ENCODE peak calls at places on chromosomes 16 and 17, in nine cellular contexts. One of them, this sample, is unnamed.
A peak's percentile ranks its signal among the peaks of the same experiment; 100 is the strongest.

GRCh38 chr16:54160939-54161897 is 125.4 kb downstream of the IRX3 start:
- DNase-seq in lung: no peak
- DNase-seq in skeletal muscle cell: no peak
- DNase-seq in lower lobe of right lung: no peak
- DNase-seq in brain microvascular endothelial cell: no peak
- DNase-seq in kidney epithelial cell: no peak
- DNase-seq in AG04450: no peak
- DNase-seq in small intestine: peak; percentile 35
- DNase-seq in astrocyte: no peak
- DNase-seq in this sample: no peak

GRCh38 chr17:76009447-76009846 is 8.8 kb downstream of the CDK3 start:
- DNase-seq in lung: no peak
- DNase-seq in brain microvascular endothelial cell: no peak
- DNase-seq in skeletal muscle cell: no peak
- DNase-seq in lower lobe of right lung: no peak
- DNase-seq in small intestine: no peak
- DNase-seq in astrocyte: no peak
- DNase-seq in AG04450: no peak
- DNase-seq in kidney epithelial cell: no peak
- DNase-seq in this sample: no peak

GRCh38 chr17:44623070-44623725 is 33.1 kb upstream of the MEIOC start:
- DNase-seq in lung: no peak
- DNase-seq in small intestine: no peak
- DNase-seq in AG04450: no peak
- DNase-seq in skeletal muscle cell: no peak
- DNase-seq in astrocyte: peak; percentile 66
- DNase-seq in lower lobe of right lung: no peak
- DNase-seq in kidney epithelial cell: no peak
- DNase-seq in brain microvascular endothelial cell: no peak
- DNase-seq in this sample: no peak

GRCh38 chr17:39261286-39261685 is 35.5 kb upstream of the STAC2 start:
- DNase-seq in AG04450: no peak
- DNase-seq in lung: no peak
- DNase-seq in small intestine: no peak
- DNase-seq in lower lobe of right lung: no peak
- DNase-seq in skeletal muscle cell: no peak
- DNase-seq in brain microvascular endothelial cell: no peak
- DNase-seq in kidney epithelial cell: no peak
- DNase-seq in astrocyte: no peak
- DNase-seq in this sample: no peak

GRCh38 chr16:53881371-53881770 is 177.4 kb downstream of the FTO start:
- DNase-seq in lower lobe of right lung: no peak
- DNase-seq in small intestine: no peak
- DNase-seq in AG04450: peak; percentile 27
- DNase-seq in brain microvascular endothelial cell: peak; percentile 64
- DNase-seq in lung: no peak
- DNase-seq in kidney epithelial cell: no peak
- DNase-seq in astrocyte: peak; percentile 16
- DNase-seq in skeletal muscle cell: peak; percentile 96
- DNase-seq in this sample: no peak

GRCh38 chr17:14301279-14301760 is 439 bp downstream of the HS3ST3B1 start:
- DNase-seq in brain microvascular endothelial cell: no peak
- DNase-seq in lower lobe of right lung: no peak
- DNase-seq in kidney epithelial cell: no peak
- DNase-seq in AG04450: no peak
- DNase-seq in skeletal muscle cell: no peak
- DNase-seq in lung: no peak
- DNase-seq in astrocyte: no peak
- DNase-seq in small intestine: no peak
- DNase-seq in this sample: no peak

GRCh38 chr16:83989300-83989699 is 21.3 kb downstream of the NECAB2 start:
- DNase-seq in lung: no peak
- DNase-seq in skeletal muscle cell: no peak
- DNase-seq in small intestine: no peak
- DNase-seq in lower lobe of right lung: no peak
- DNase-seq in astrocyte: no peak
- DNase-seq in brain microvascular endothelial cell: no peak
- DNase-seq in kidney epithelial cell: no peak
- DNase-seq in AG04450: no peak
- DNase-seq in this sample: no peak

GRCh38 chr16:85285681-85286065 is 173.4 kb upstream of the CIBAR2 start:
- DNase-seq in small intestine: no peak
- DNase-seq in kidney epithelial cell: no peak
- DNase-seq in AG04450: no peak
- DNase-seq in skeletal muscle cell: no peak
- DNase-seq in lung: no peak
- DNase-seq in astrocyte: no peak
- DNase-seq in lower lobe of right lung: no peak
- DNase-seq in brain microvascular endothelial cell: no peak
- DNase-seq in this sample: no peak

GRCh38 chr17:60134396-60135159 is 15.2 kb upstream of the CA4 start:
- DNase-seq in skeletal muscle cell: no peak
- DNase-seq in kidney epithelial cell: no peak
- DNase-seq in lung: no peak
- DNase-seq in AG04450: no peak
- DNase-seq in small intestine: no peak
- DNase-seq in lower lobe of right lung: peak; percentile 47
- DNase-seq in brain microvascular endothelial cell: peak; percentile 62
- DNase-seq in astrocyte: peak; percentile 39
- DNase-seq in this sample: peak; percentile 21

GRCh38 chr16:9099131-9099625 is 7.7 kb downstream of the HAPSTR1 start:
- DNase-seq in kidney epithelial cell: no peak
- DNase-seq in lower lobe of right lung: peak; percentile 71
- DNase-seq in lung: peak; percentile 48
- DNase-seq in astrocyte: peak; percentile 46
- DNase-seq in small intestine: peak; percentile 47
- DNase-seq in AG04450: no peak
- DNase-seq in brain microvascular endothelial cell: peak; percentile 22
- DNase-seq in skeletal muscle cell: no peak
- DNase-seq in this sample: no peak

GRCh38 chr16:58329147-58329546 is 34.3 kb upstream of the PRSS54 start:
- DNase-seq in lower lobe of right lung: no peak
- DNase-seq in small intestine: no peak
- DNase-seq in skeletal muscle cell: no peak
- DNase-seq in astrocyte: peak; percentile 11
- DNase-seq in kidney epithelial cell: no peak
- DNase-seq in brain microvascular endothelial cell: peak; percentile 5
- DNase-seq in lung: no peak
- DNase-seq in AG04450: no peak
- DNase-seq in this sample: no peak

GRCh38 chr17:12952012-12952411 is 65.8 kb downstream of the ELAC2 start:
- DNase-seq in brain microvascular endothelial cell: no peak
- DNase-seq in kidney epithelial cell: no peak
- DNase-seq in lower lobe of right lung: no peak
- DNase-seq in small intestine: no peak
- DNase-seq in AG04450: no peak
- DNase-seq in lung: no peak
- DNase-seq in skeletal muscle cell: no peak
- DNase-seq in astrocyte: no peak
- DNase-seq in this sample: no peak

GRCh38 chr16:75997606-75998005 is 271.3 kb upstream of the CPHXL start:
- DNase-seq in skeletal muscle cell: no peak
- DNase-seq in lower lobe of right lung: no peak
- DNase-seq in kidney epithelial cell: no peak
- DNase-seq in small intestine: no peak
- DNase-seq in astrocyte: no peak
- DNase-seq in AG04450: no peak
- DNase-seq in lung: no peak
- DNase-seq in brain microvascular endothelial cell: no peak
- DNase-seq in this sample: no peak

GRCh38 chr16:49587511-49587910 is 213.9 kb downstream of the C16orf78 start:
- DNase-seq in astrocyte: peak; percentile 11
- DNase-seq in skeletal muscle cell: no peak
- DNase-seq in lower lobe of right lung: no peak
- DNase-seq in lung: no peak
- DNase-seq in brain microvascular endothelial cell: no peak
- DNase-seq in AG04450: no peak
- DNase-seq in small intestine: no peak
- DNase-seq in kidney epithelial cell: no peak
- DNase-seq in this sample: no peak

GRCh38 chr16:49588061-49588460 is 214.5 kb downstream of the C16orf78 start:
- DNase-seq in small intestine: no peak
- DNase-seq in lung: no peak
- DNase-seq in astrocyte: no peak
- DNase-seq in AG04450: no peak
- DNase-seq in kidney epithelial cell: no peak
- DNase-seq in skeletal muscle cell: no peak
- DNase-seq in lower lobe of right lung: no peak
- DNase-seq in brain microvascular endothelial cell: no peak
- DNase-seq in this sample: peak; percentile 33

GRCh38 chr16:49585143-49585542 is 211.5 kb downstream of the C16orf78 start:
- DNase-seq in lung: no peak
- DNase-seq in skeletal muscle cell: no peak
- DNase-seq in lower lobe of right lung: no peak
- DNase-seq in small intestine: no peak
- DNase-seq in astrocyte: no peak
- DNase-seq in kidney epithelial cell: no peak
- DNase-seq in brain microvascular endothelial cell: no peak
- DNase-seq in AG04450: no peak
- DNase-seq in this sample: no peak

GRCh38 chr16:49587051-49587450 is 213.4 kb downstream of the C16orf78 start:
- DNase-seq in skeletal muscle cell: no peak
- DNase-seq in lung: no peak
- DNase-seq in AG04450: no peak
- DNase-seq in lower lobe of right lung: no peak
- DNase-seq in brain microvascular endothelial cell: no peak
- DNase-seq in kidney epithelial cell: no peak
- DNase-seq in small intestine: no peak
- DNase-seq in astrocyte: no peak
- DNase-seq in this sample: peak; percentile 6

GRCh38 chr16:49586466-49586865 is 212.9 kb downstream of the C16orf78 start:
- DNase-seq in lower lobe of right lung: no peak
- DNase-seq in astrocyte: no peak
- DNase-seq in AG04450: no peak
- DNase-seq in brain microvascular endothelial cell: no peak
- DNase-seq in skeletal muscle cell: no peak
- DNase-seq in kidney epithelial cell: no peak
- DNase-seq in lung: no peak
- DNase-seq in small intestine: no peak
- DNase-seq in this sample: peak; percentile 19
- H3K4me3 ChIP-seq in lower lobe of right lung: no peak overlapping the region
- H3K4me3 ChIP-seq in astrocyte: no peak overlapping the region
- H3K4me3 ChIP-seq in AG04450: no peak overlapping the region
- H3K4me3 ChIP-seq in brain microvascular endothelial cell: no peak overlapping the region
- H3K4me3 ChIP-seq in skeletal muscle cell: no peak overlapping the region
- H3K4me3 ChIP-seq in kidney epithelial cell: no peak overlapping the region
- H3K4me3 ChIP-seq in lung: no peak overlapping the region
- H3K4me3 ChIP-seq in small intestine: no peak overlapping the region
- H3K4me3 ChIP-seq in this sample: no peak overlapping the region

GRCh38 chr16:19415461-19415860 is 2.2 kb upstream of the TMC5 start:
- DNase-seq in skeletal muscle cell: no peak
- DNase-seq in astrocyte: no peak
- DNase-seq in lower lobe of right lung: no peak
- DNase-seq in AG04450: no peak
- DNase-seq in brain microvascular endothelial cell: no peak
- DNase-seq in lung: peak; percentile 47
- DNase-seq in small intestine: peak; percentile 74
- DNase-seq in kidney epithelial cell: no peak
- DNase-seq in this sample: no peak

GRCh38 chr16:19415918-19416317 is 1.8 kb upstream of the TMC5 start:
- DNase-seq in skeletal muscle cell: no peak
- DNase-seq in kidney epithelial cell: no peak
- DNase-seq in brain microvascular endothelial cell: no peak
- DNase-seq in AG04450: no peak
- DNase-seq in lung: no peak
- DNase-seq in small intestine: no peak
- DNase-seq in astrocyte: no peak
- DNase-seq in lower lobe of right lung: no peak
- DNase-seq in this sample: no peak

GRCh38 chr16:19418200-19418599 is 517 bp downstream of the TMC5 start:
- DNase-seq in small intestine: peak; percentile 41
- DNase-seq in brain microvascular endothelial cell: no peak
- DNase-seq in kidney epithelial cell: no peak
- DNase-seq in AG04450: no peak
- DNase-seq in lung: no peak
- DNase-seq in lower lobe of right lung: no peak
- DNase-seq in skeletal muscle cell: no peak
- DNase-seq in astrocyte: no peak
- DNase-seq in this sample: no peak

GRCh38 chr16:19419691-19420060 is 2.0 kb downstream of the TMC5 start:
- DNase-seq in lower lobe of right lung: no peak
- DNase-seq in skeletal muscle cell: no peak
- DNase-seq in kidney epithelial cell: no peak
- DNase-seq in astrocyte: peak; percentile 14
- DNase-seq in AG04450: no peak
- DNase-seq in small intestine: peak; percentile 92
- DNase-seq in brain microvascular endothelial cell: peak; percentile 29
- DNase-seq in lung: no peak
- DNase-seq in this sample: peak; percentile 60

GRCh38 chr16:19417640-19418039 is at the start of gene TMC5:
- DNase-seq in AG04450: no peak
- DNase-seq in small intestine: peak; percentile 99
- DNase-seq in lung: peak; percentile 35
- DNase-seq in lower lobe of right lung: no peak
- DNase-seq in kidney epithelial cell: no peak
- DNase-seq in brain microvascular endothelial cell: no peak
- DNase-seq in skeletal muscle cell: no peak
- DNase-seq in astrocyte: no peak
- DNase-seq in this sample: no peak
- H3K4me3 ChIP-seq in AG04450: no peak within 1 kb of the TSS
- H3K4me3 ChIP-seq in small intestine: no peak within 1 kb of the TSS
- H3K4me3 ChIP-seq in lung: no peak within 1 kb of the TSS
- H3K4me3 ChIP-seq in lower lobe of right lung: peak within 1 kb of the TSS; percentile 23
- H3K4me3 ChIP-seq in kidney epithelial cell: no peak within 1 kb of the TSS
- H3K4me3 ChIP-seq in brain microvascular endothelial cell: no peak within 1 kb of the TSS
- H3K4me3 ChIP-seq in skeletal muscle cell: no peak within 1 kb of the TSS
- H3K4me3 ChIP-seq in astrocyte: no peak within 1 kb of the TSS
- H3K4me3 ChIP-seq in this sample: no peak within 1 kb of the TSS

DNA sequence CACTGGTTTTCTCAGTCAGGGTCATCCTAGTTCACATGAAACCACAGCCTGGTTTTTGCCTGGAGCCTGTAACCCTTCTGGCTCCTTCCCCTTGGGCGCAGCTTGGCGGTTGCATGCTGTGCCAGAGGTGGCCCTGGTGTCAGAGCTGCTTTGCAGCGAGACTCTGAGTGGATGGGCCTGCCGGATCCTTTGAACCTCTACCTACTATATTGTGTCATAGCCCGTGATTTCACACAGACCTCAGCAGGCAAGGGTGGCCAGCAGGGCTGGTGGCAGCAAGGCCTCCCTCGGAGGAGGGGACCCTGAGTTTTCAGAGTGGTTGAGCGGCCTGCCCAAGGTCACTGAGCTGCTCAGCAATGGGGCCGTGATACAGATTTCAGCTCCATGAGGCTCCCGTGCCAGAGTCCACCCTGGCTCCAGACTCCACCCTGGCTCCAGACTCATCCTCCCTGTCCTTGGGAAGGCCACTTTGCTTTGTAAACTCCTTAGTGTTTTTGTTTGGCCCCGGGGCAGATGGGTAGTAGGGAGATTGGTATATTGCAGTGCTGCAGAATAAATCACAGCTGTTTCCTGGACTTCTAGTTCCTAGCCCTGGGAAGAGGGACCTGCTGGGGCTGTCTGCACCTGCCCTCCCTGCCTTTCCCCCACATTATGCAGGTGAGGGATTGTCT is 9.7 kb downstream of the MPRIP start:
- DNase-seq in lung: no peak
- DNase-seq in AG04450: no peak
- DNase-seq in small intestine: peak; percentile 72
- DNase-seq in brain microvascular endothelial cell: no peak
- DNase-seq in kidney epithelial cell: no peak
- DNase-seq in astrocyte: no peak
- DNase-seq in lower lobe of right lung: peak; percentile 59
- DNase-seq in skeletal muscle cell: no peak
- DNase-seq in this sample: no peak
- H3K4me3 ChIP-seq in lung: no peak overlapping the region
- H3K4me3 ChIP-seq in AG04450: no peak overlapping the region
- H3K4me3 ChIP-seq in small intestine: no peak overlapping the region
- H3K4me3 ChIP-seq in brain microvascular endothelial cell: no peak overlapping the region
- H3K4me3 ChIP-seq in kidney epithelial cell: no peak overlapping the region
- H3K4me3 ChIP-seq in astrocyte: no peak overlapping the region
- H3K4me3 ChIP-seq in lower lobe of right lung: no peak overlapping the region
- H3K4me3 ChIP-seq in skeletal muscle cell: no peak overlapping the region
- H3K4me3 ChIP-seq in this sample: no peak overlapping the region

GRCh38 chr17:69012895-69013805 is 47.6 kb downstream of the ABCA9 start:
- DNase-seq in skeletal muscle cell: peak; percentile 42
- DNase-seq in lung: no peak
- DNase-seq in AG04450: no peak
- DNase-seq in brain microvascular endothelial cell: peak; percentile 91
- DNase-seq in astrocyte: peak; percentile 78
- DNase-seq in kidney epithelial cell: peak; percentile 32
- DNase-seq in lower lobe of right lung: no peak
- DNase-seq in small intestine: no peak
- DNase-seq in this sample: no peak
- H3K4me3 ChIP-seq in skeletal muscle cell: no peak overlapping the region
- H3K4me3 ChIP-seq in lung: no peak overlapping the region
- H3K4me3 ChIP-seq in AG04450: no peak overlapping the region
- H3K4me3 ChIP-seq in brain microvascular endothelial cell: no peak overlapping the region
- H3K4me3 ChIP-seq in astrocyte: no peak overlapping the region
- H3K4me3 ChIP-seq in kidney epithelial cell: no peak overlapping the region
- H3K4me3 ChIP-seq in lower lobe of right lung: no peak overlapping the region
- H3K4me3 ChIP-seq in small intestine: no peak overlapping the region
- H3K4me3 ChIP-seq in this sample: no peak overlapping the region